ENCODE peak calls at places on chromosomes 3 and 15, in five cellular contexts. X, I, R, B and V are unnamed samples.
A peak's percentile ranks its signal among the peaks of the same experiment; 100 is the strongest.

GRCh38 chr15:29422606-29423005 is 153.0 kb upstream of the NSMCE3 start:
- DNase-seq in X (no peak), I (no peak), R (no peak), B (no peak), V (no peak)

GRCh38 chr15:67196672-67197363 is 57.6 kb downstream of the AAGAB start:
- DNase-seq in X (peak; percentile 41), I (peak; percentile 83), R (peak; percentile 63), B (no peak), V (peak; percentile 88)

GRCh38 chr3:45965281-45966052 is 22.2 kb downstream of the CXCR6 start:
- DNase-seq in X (no peak), I (no peak), R (no peak), B (no peak), V (no peak)

GRCh38 chr3:141302364-141303141 is 65.8 kb upstream of the ZBTB38 start:
- DNase-seq in X (no peak), I (peak; percentile 59), R (peak; percentile 64), B (peak; percentile 57), V (peak; percentile 77)

GRCh38 chr15:35115155-35115725 is 30.1 kb upstream of the NANOGP8 start:
- DNase-seq in X (no peak), I (no peak), R (no peak), B (no peak), V (no peak)

GRCh38 chr3:165233521-165234195 is 37.5 kb upstream of the SLITRK3 start:
- DNase-seq in X (no peak), I (no peak), R (peak; percentile 34), B (no peak), V (peak; percentile 0)

GRCh38 chr15:64938192-64938591 is 26.5 kb downstream of the ANKDD1A start:
- DNase-seq in X (no peak), I (no peak), R (peak; percentile 23), B (no peak), V (peak; percentile 80)

GRCh38 chr3:107392549-107393165 is 15.4 kb downstream of the CCDC54 start:
- DNase-seq in X (no peak), I (peak; percentile 43), R (peak; percentile 42), B (no peak), V (peak; percentile 31)

GRCh38 chr15:62165029-62165792 is at the start of gene C2CD4B:
- DNase-seq in X (peak; percentile 35), I (no peak), R (peak; percentile 62), B (no peak), V (no peak)

GRCh38 chr3:20060924-20061323 is 20.7 kb downstream of the KAT2B start:
- DNase-seq in X (no peak), I (peak; percentile 81), R (peak; percentile 72), B (no peak), V (peak; percentile 78)

GRCh38 chr15:71357357-71357756 is 242.1 kb downstream of the THSD4 start:
- DNase-seq in X (peak; percentile 65), I (no peak), R (peak; percentile 33), B (no peak), V (peak; percentile 64)

GRCh38 chr3:8840556-8840955 is 71.1 kb upstream of the OXTR start:
- DNase-seq in X (no peak), I (peak; percentile 39), R (peak; percentile 45), B (no peak), V (peak; percentile 65)

GRCh38 chr3:10344147-10344943 is 23.4 kb upstream of the SEC13 start:
- DNase-seq in X (peak; percentile 39), I (peak; percentile 59), R (peak; percentile 65), B (peak; percentile 74), V (peak; percentile 60)

GRCh38 chr3:72692959-72693518 is 155.2 kb downstream of the SHQ1 start:
- DNase-seq in X (no peak), I (no peak), R (no peak), B (no peak), V (no peak)

GRCh38 chr3:172659246-172660002 is 51.4 kb downstream of the NCEH1 start:
- DNase-seq in X (no peak), I (no peak), R (no peak), B (no peak), V (no peak)

GRCh38 chr3:158565076-158565475 is 5.9 kb upstream of the MLF1 start:
- DNase-seq in X (no peak), I (no peak), R (no peak), B (no peak), V (no peak)

GRCh38 chr15:74907277-74907870 is 723 bp upstream of the FAM219B start:
- DNase-seq in X (no peak), I (peak; percentile 18), R (peak; percentile 17), B (peak; percentile 22), V (no peak)

GRCh38 chr15:77856718-77857346 is 220.7 kb downstream of the TBC1D2B start:
- DNase-seq in X (no peak), I (no peak), R (no peak), B (no peak), V (no peak)

GRCh38 chr3:151873433-151873832 is at the start of gene SUCNR1:
- DNase-seq in X (no peak), I (no peak), R (no peak), B (no peak), V (no peak)

GRCh38 chr3:55461896-55462295 is 25.2 kb downstream of the WNT5A start:
- DNase-seq in X (no peak), I (peak; percentile 57), R (peak; percentile 43), B (no peak), V (peak; percentile 55)

GRCh38 chr15:68550004-68550403 is 28.8 kb upstream of the CORO2B start:
- DNase-seq in X (peak; percentile 13), I (no peak), R (no peak), B (no peak), V (no peak)

GRCh38 chr15:73717802-73718201 is 33.6 kb downstream of the CD276 start:
- DNase-seq in X (no peak), I (no peak), R (no peak), B (peak; percentile 44), V (no peak)

GRCh38 chr3:44835684-44836083 is 26.0 kb upstream of the TMEM42 start:
- DNase-seq in X (no peak), I (no peak), R (no peak), B (no peak), V (no peak)

GRCh38 chr3:48187579-48188265 is 495 bp downstream of the CDC25A start:
- DNase-seq in X (peak; percentile 23), I (peak; percentile 82), R (peak; percentile 4), B (no peak), V (no peak)

GRCh38 chr3:172707967-172708366 is 2.9 kb downstream of the NCEH1 start:
- DNase-seq in X (no peak), I (peak; percentile 60), R (peak; percentile 77), B (no peak), V (peak; percentile 92)

GRCh38 chr3:45555154-45555591 is 39.4 kb upstream of the LIMD1 start:
- DNase-seq in X (no peak), I (no peak), R (no peak), B (peak; percentile 7), V (no peak)

GRCh38 chr3:139803294-139803693 is 125.5 kb upstream of the NMNAT3 start:
- DNase-seq in X (no peak), I (no peak), R (no peak), B (no peak), V (no peak)

GRCh38 chr3:124770341-124771082 is 40.3 kb downstream of the UMPS start:
- DNase-seq in X (peak; percentile 40), I (peak; percentile 14), R (peak; percentile 47), B (peak; percentile 46), V (no peak)

GRCh38 chr3:10280177-10280529 is 12.6 kb downstream of the GHRL start:
- DNase-seq in X (no peak), I (no peak), R (no peak), B (no peak), V (no peak)

GRCh38 chr3:160129459-160130061 is 95.7 kb upstream of the C3orf80 start:
- DNase-seq in X (no peak), I (peak; percentile 93), R (peak; percentile 93), B (no peak), V (peak; percentile 98)

GRCh38 chr3:54891540-54891897 is 36.3 kb downstream of the LRTM1 start:
- DNase-seq in X (peak; percentile 82), I (peak; percentile 95), R (peak; percentile 95), B (peak; percentile 93), V (peak; percentile 96)

GRCh38 chr3:85342915-85343314 is 384.1 kb downstream of the CADM2 start:
- DNase-seq in X (no peak), I (no peak), R (no peak), B (peak; percentile 35), V (no peak)

GRCh38 chr3:137304313-137305056 is 346.7 kb downstream of the IL20RB start:
- DNase-seq in X (no peak), I (no peak), R (no peak), B (peak; percentile 16), V (no peak)

GRCh38 chr15:57506422-57506821 is 85.3 kb upstream of the MYZAP start:
- DNase-seq in X (no peak), I (no peak), R (no peak), B (no peak), V (no peak)

GRCh38 chr3:133927543-133928066 is 31.9 kb upstream of the RAB6B start:
- DNase-seq in X (peak; percentile 62), I (peak; percentile 29), R (peak; percentile 45), B (peak; percentile 71), V (no peak)

GRCh38 chr3:150210461-150211110 is 197.5 kb upstream of the TSC22D2 start:
- DNase-seq in X (no peak), I (no peak), R (no peak), B (no peak), V (no peak)

GRCh38 chr3:21543380-21544075 is 207.5 kb downstream of the ZNF385D start:
- DNase-seq in X (no peak), I (no peak), R (no peak), B (no peak), V (no peak)

GRCh38 chr3:186380622-186381380 is 18.8 kb upstream of the DGKG start:
- DNase-seq in X (no peak), I (peak; percentile 34), R (peak; percentile 57), B (no peak), V (peak; percentile 40)

GRCh38 chr3:97896547-97896946 is 74.7 kb downstream of the CRYBG3 start:
- DNase-seq in X (no peak), I (no peak), R (no peak), B (no peak), V (no peak)
- TF ChIP-seq CTCF in X (no peak), I (no peak), R (no peak), B (no peak), V (no peak)

GRCh38 chr15:45307230-45307924 is 55.3 kb downstream of the SLC28A2 start:
- DNase-seq in X (no peak), I (peak; percentile 56), R (peak; percentile 69), B (no peak), V (peak; percentile 82)
- H3K4me3 ChIP-seq in X (no peak overlapping the region), I (peak overlapping the region; percentile 40), R (no peak overlapping the region), B (no peak overlapping the region), V (peak overlapping the region; percentile 47)

GRCh38 chr3:57007513-57008415 is 52.7 kb upstream of the SPATA12 start:
- DNase-seq in X (peak; percentile 77), I (peak; percentile 91), R (peak; percentile 94), B (peak; percentile 78), V (peak; percentile 96)

GRCh38 chr3:57006048-57006709 is 54.3 kb upstream of the SPATA12 start:
- DNase-seq in X (no peak), I (no peak), R (no peak), B (no peak), V (no peak)

GRCh38 chr3:57004154-57004730 is 56.2 kb upstream of the SPATA12 start:
- DNase-seq in X (no peak), I (no peak), R (no peak), B (no peak), V (no peak)

GRCh38 chr3:57009367-57009766 is 51.1 kb upstream of the SPATA12 start:
- DNase-seq in X (no peak), I (peak; percentile 52), R (peak; percentile 66), B (no peak), V (peak; percentile 80)

GRCh38 chr3:57006949-57007419 is 53.5 kb upstream of the SPATA12 start:
- DNase-seq in X (peak; percentile 36), I (peak; percentile 52), R (peak; percentile 38), B (no peak), V (peak; percentile 68)
- TF ChIP-seq CTCF in X (no peak), I (peak; percentile 34), R (peak; percentile 24), B (no peak), V (peak; percentile 32)

GRCh38 chr15:52730163-52730562 is 51.0 kb upstream of the ATOSA start:
- DNase-seq in X (no peak), I (no peak), R (peak; percentile 62), B (no peak), V (peak; percentile 19)
- H3K4me3 ChIP-seq in X (no peak overlapping the region), I (no peak overlapping the region), R (no peak overlapping the region), B (no peak overlapping the region), V (no peak overlapping the region)